ENCODE peak calls at places on chromosomes 3 and 15, in six cellular contexts. U, D, C, Z, V and S are unnamed samples.

GRCh38 chr3:5160926-5161858 is 26.3 kb upstream of the EDEM1 start:
- DNase-seq in V (no peak), Z (peak), C (no peak), U (no peak), D (no peak), S (no peak)

GRCh38 chr3:46213201-46213600 is 5.1 kb upstream of the CCR1 start:
- DNase-seq in U (no peak), V (no peak), D (no peak), C (no peak), Z (no peak), S (no peak)

GRCh38 chr3:193231201-193231600 is 9.8 kb upstream of the PLAAT1 start:
- DNase-seq in V (no peak), D (no peak), U (no peak), C (no peak), Z (no peak), S (no peak)

GRCh38 chr15:76181705-76182107 is 121.9 kb downstream of the TMEM266 start:
- DNase-seq in C (no peak), U (no peak), V (no peak), Z (no peak), D (no peak), S (no peak)

GRCh38 chr3:133734305-133734704 is 11.9 kb upstream of the TF start:
- DNase-seq in V (no peak), C (no peak), D (no peak), U (no peak), Z (no peak), S (no peak)

GRCh38 chr3:107987036-107987557 is 103.7 kb downstream of the CD47 start:
- DNase-seq in D (peak), Z (no peak), U (no peak), V (no peak), C (no peak), S (no peak)

GRCh38 chr3:134651347-134652041 is 672 bp upstream of the KY start:
- DNase-seq in V (peak), D (peak), C (peak), U (no peak), Z (peak), S (no peak)

GRCh38 chr3:114674041-114674440 is 380.2 kb downstream of the TIGIT start:
- DNase-seq in D (no peak), U (no peak), Z (no peak), C (no peak), V (no peak), S (no peak)

GRCh38 chr3:194687638-194688206 is 2.0 kb downstream of the FAM43A start:
- DNase-seq in U (peak), Z (peak), D (no peak), C (peak), V (no peak), S (peak)

GRCh38 chr3:195909645-195910498 is 1.5 kb upstream of the TNK2 start:
- DNase-seq in D (peak), V (peak), U (peak), Z (peak), C (peak), S (peak)

GRCh38 chr3:86815880-86816279 is 175.1 kb downstream of the VGLL3 start:
- DNase-seq in Z (no peak), U (no peak), C (no peak), D (no peak), V (no peak), S (no peak)